ENCODE peak calls at places on chromosomes 7 and 10, in four cellular contexts. N is SHP77; X is left lung; M is stimulated activated CD8-positive, alpha-beta memory T cell treated with anti-CD3 and anti-CD28 coated beads, Interleukin-4, amount 100 ng/mL, for 24 hours. E is an unnamed sample.

GRCh38 chr7:79529214-79529895 is 75.9 kb upstream of the MAGI2 start:
- DNase-seq in N (no peak), X (no peak), M (no peak), E (no peak)

GRCh38 chr10:86163522-86164215 is 202.9 kb downstream of the GRID1 start:
- DNase-seq in N (no peak), X (no peak), M (no peak), E (no peak)

GRCh38 chr7:51034531-51035264 is 252.0 kb upstream of the GRB10 start:
- DNase-seq in N (no peak), X (no peak), M (no peak), E (no peak)

GRCh38 chr7:91636129-91636724 is 244.3 kb downstream of the MTERF1 start:
- DNase-seq in N (no peak), X (no peak), M (no peak), E (no peak)

GRCh38 chr7:96526492-96526891 is 183.2 kb downstream of the SEM1 start:
- DNase-seq in N (no peak), X (no peak), M (no peak), E (no peak)

GRCh38 chr10:27223964-27224363 is 16.6 kb downstream of the ACBD5 start:
- DNase-seq in N (no peak), X (no peak), M (no peak), E (no peak)

GRCh38 chr7:65896279-65896678 is 23.4 kb downstream of the VKORC1L1 start:
- DNase-seq in N (no peak), X (no peak), M (no peak), E (no peak)

GRCh38 chr7:47444376-47445098 is 137.4 kb downstream of the TNS3 start:
- DNase-seq in N (no peak), X (no peak), M (no peak), E (no peak)

GRCh38 chr10:103416436-103417147 is 20.2 kb downstream of the PDCD11 start:
- DNase-seq in N (peak), X (peak), M (peak), E (no peak)

E was measured in CD14-positive monocyte.